ENCODE peak calls at places on chromosomes 12 and 14, in eight cellular contexts. O, Y, I, F, P, S, X and Z are unnamed samples.

GRCh38 chr12:114655934-114656697 is 27.9 kb downstream of the TBX3 start:
- DNase-seq in P (no peak), O (peak; percentile 90), S (no peak), Y (peak; percentile 84), X (no peak), I (no peak), F (no peak), Z (no peak)

GRCh38 chr12:85642810-85643209 is 193.4 kb downstream of the RASSF9 start:
- DNase-seq in F (no peak), I (no peak), S (no peak), Y (no peak), P (no peak), X (no peak), O (peak; percentile 59), Z (no peak)

GRCh38 chr14:97251423-97252155 is 454.4 kb downstream of the VRK1 start:
- DNase-seq in I (no peak), P (no peak), F (no peak), O (no peak), Y (no peak), X (no peak), S (no peak), Z (no peak)

GRCh38 chr12:83958997-83959396 is 953.6 kb downstream of the SLC6A15 start:
- DNase-seq in P (no peak), F (no peak), Y (no peak), O (no peak), I (no peak), S (peak; percentile 6), X (no peak), Z (no peak)

GRCh38 chr12:120687570-120688289 is 781 bp downstream of the MLEC start:
- DNase-seq in I (no peak), F (no peak), X (no peak), O (no peak), P (no peak), Y (peak; percentile 49), S (no peak), Z (no peak)

GRCh38 chr12:113862570-113863454 is 103.3 kb downstream of the RBM19 start:
- DNase-seq in I (no peak), X (no peak), O (peak; percentile 91), F (peak; percentile 46), P (no peak), Y (no peak), S (peak; percentile 55), Z (no peak)

GRCh38 chr12:71900091-71900490 is 38.6 kb upstream of the TPH2 start:
- DNase-seq in I (no peak), P (no peak), X (no peak), S (no peak), O (peak; percentile 6), F (no peak), Y (no peak), Z (no peak)

GRCh38 chr14:76977793-76978730 is 50.4 kb downstream of the IRF2BPL start:
- DNase-seq in F (peak; percentile 93), P (no peak), Y (peak; percentile 51), I (no peak), S (peak; percentile 88), O (peak; percentile 88), X (peak; percentile 68), Z (no peak)

GRCh38 chr12:82314406-82314892 is 43.7 kb downstream of the CCDC59 start:
- DNase-seq in Y (no peak), S (no peak), F (no peak), X (no peak), O (no peak), I (peak; percentile 2), P (peak; percentile 61), Z (no peak)

GRCh38 chr12:106126441-106127288 is 12.1 kb downstream of the NUAK1 start:
- DNase-seq in I (no peak), Y (peak; percentile 56), S (no peak), P (no peak), X (no peak), O (peak; percentile 45), F (no peak), Z (no peak)

GRCh38 chr14:71529855-71530254 is 402.4 kb upstream of the RGS6 start:
- DNase-seq in F (no peak), O (peak; percentile 85), Y (peak; percentile 23), P (no peak), I (no peak), X (no peak), S (no peak), Z (no peak)

GRCh38 chr12:56104109-56104814 is at the start of gene PA2G4:
- DNase-seq in O (peak; percentile 99), I (peak; percentile 94), F (peak; percentile 97), S (peak; percentile 95), Y (peak; percentile 98), P (peak; percentile 98), X (peak; percentile 85), Z (peak; percentile 91)

GRCh38 chr14:100522616-100523021 is 64.6 kb downstream of the BEGAIN start:
- DNase-seq in X (no peak), S (no peak), F (no peak), Y (no peak), O (peak; percentile 34), P (no peak), I (no peak), Z (peak; percentile 17)

GRCh38 chr14:96914729-96915128 is 117.5 kb downstream of the VRK1 start:
- DNase-seq in I (no peak), F (no peak), P (no peak), S (no peak), X (no peak), Y (no peak), O (no peak), Z (no peak)

GRCh38 chr14:74911704-74912103 is 11.4 kb downstream of the RPS6KL1 start:
- DNase-seq in O (no peak), F (no peak), X (no peak), S (no peak), Y (no peak), P (no peak), I (no peak), Z (no peak)

GRCh38 chr12:93877446-93877845 is 200.3 kb downstream of the CRADD start:
- DNase-seq in X (no peak), F (no peak), Y (no peak), O (no peak), I (no peak), P (no peak), S (no peak), Z (no peak)
- TF ChIP-seq CTCF in X (no peak), F (no peak), Y (no peak), O (no peak), I (no peak), P (no peak), S (no peak), Z (no peak)

GRCh38 chr12:1130571-1130970 is 139.5 kb downstream of the ERC1 start:
- DNase-seq in Y (no peak), F (no peak), P (no peak), X (no peak), S (no peak), O (no peak), I (no peak), Z (no peak)

GRCh38 chr12:1132309-1132708 is 141.3 kb downstream of the ERC1 start:
- DNase-seq in P (no peak), F (no peak), I (no peak), O (no peak), X (no peak), S (no peak), Y (no peak), Z (no peak)

GRCh38 chr12:1130164-1130563 is 139.1 kb downstream of the ERC1 start:
- DNase-seq in F (no peak), I (no peak), Y (no peak), X (no peak), S (no peak), O (no peak), P (peak; percentile 45), Z (no peak)

GRCh38 chr12:1127021-1127420 is 136.0 kb downstream of the ERC1 start:
- DNase-seq in Y (no peak), O (no peak), X (no peak), P (no peak), F (no peak), I (no peak), S (no peak), Z (no peak)

DNA sequence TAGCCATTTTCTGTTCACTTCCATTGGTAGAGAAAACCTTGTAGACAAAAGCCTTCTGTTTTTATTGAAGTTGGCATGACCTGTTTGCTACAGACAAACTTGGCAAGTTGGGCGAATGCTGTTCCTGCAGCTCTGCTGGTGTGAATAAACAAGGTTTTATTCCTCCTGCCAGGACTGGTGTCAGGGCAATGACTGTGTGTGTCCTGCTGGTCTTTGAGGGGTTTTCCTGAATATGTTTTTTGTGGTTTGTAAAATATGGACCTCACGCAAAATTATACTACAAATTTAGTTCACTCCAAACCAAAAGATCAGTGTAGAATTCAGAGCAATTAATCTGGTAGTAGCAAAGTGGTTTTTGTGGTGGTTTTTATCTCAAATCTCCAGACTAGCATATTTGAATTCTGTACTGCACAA is 140.8 kb downstream of the ERC1 start:
- DNase-seq in X (no peak), P (peak; percentile 52), S (no peak), I (no peak), F (no peak), O (no peak), Y (no peak), Z (no peak)
- TF ChIP-seq CTCF in X (no peak), P (no peak), S (no peak), I (no peak), F (no peak), O (no peak), Y (no peak), Z (no peak)

GRCh38 chr12:48978741-48979601 is 849 bp downstream of the WNT1 start:
- DNase-seq in O (no peak), P (no peak), F (no peak), S (no peak), X (no peak), I (no peak), Y (no peak), Z (no peak)

GRCh38 chr12:48979602-48980388 is 1.7 kb downstream of the WNT1 start:
- DNase-seq in F (no peak), S (peak; percentile 66), I (no peak), P (no peak), O (no peak), Y (no peak), X (no peak), Z (no peak)

GRCh38 chr12:48980389-48980952 is 2.3 kb downstream of the WNT1 start:
- DNase-seq in P (no peak), X (no peak), Y (no peak), S (peak; percentile 56), F (no peak), I (no peak), O (no peak), Z (no peak)

GRCh38 chr12:48977290-48978281 is 536 bp upstream of the WNT1 start:
- DNase-seq in S (peak; percentile 91), I (peak; percentile 81), P (no peak), F (peak; percentile 78), X (peak; percentile 70), O (peak; percentile 45), Y (peak; percentile 63), Z (peak; percentile 60)

GRCh38 chr12:48978291-48978740 is at the start of gene WNT1:
- DNase-seq in P (no peak), F (no peak), S (no peak), X (no peak), I (no peak), O (no peak), Y (no peak), Z (no peak)
- TF ChIP-seq CTCF in P (peak; percentile 9), F (peak; percentile 77), S (no peak), X (no peak), I (peak; percentile 56), O (no peak), Y (no peak), Z (peak; percentile 61)

DNA sequence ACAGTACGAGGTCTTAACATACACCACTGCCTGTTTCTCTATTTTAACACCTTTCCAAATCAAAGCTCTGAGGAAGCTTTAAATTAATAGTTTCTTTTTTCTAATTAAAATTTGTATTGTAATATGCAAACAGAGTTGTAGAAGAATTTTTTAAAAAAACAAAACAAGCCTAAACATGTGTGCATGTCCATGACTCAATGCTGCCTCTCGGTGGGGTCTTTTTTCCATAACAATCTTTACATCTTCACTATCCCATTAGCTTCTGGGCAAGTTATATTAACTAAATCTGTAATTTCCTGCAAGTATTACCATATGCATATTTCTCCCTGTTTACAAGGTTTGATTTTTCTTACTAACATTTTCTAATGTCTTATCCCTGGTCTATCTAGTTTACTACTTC is 143.9 kb upstream of the NAV3 start:
- DNase-seq in O (peak; percentile 22), X (no peak), S (no peak), P (no peak), Y (no peak), F (no peak), I (no peak), Z (no peak)
- TF ChIP-seq CTCF in O (no peak), X (no peak), S (peak; percentile 4), P (no peak), Y (no peak), F (no peak), I (peak; percentile 49), Z (no peak)